ENCODE peak calls at places on chromosomes 7 and 10, in ten cellular contexts. One of them, this sample, is unnamed.

GRCh38 chr10:42428534-42428933 is 209.8 kb downstream of the ZNF33B start:
- DNase-seq in SK-N-SH: peak; percentile 27
- DNase-seq in Panc1: no peak
- DNase-seq in heart right ventricle: no peak
- DNase-seq in adrenal gland: no peak
- DNase-seq in stomach: no peak
- DNase-seq in testis: no peak
- DNase-seq in ascending aorta: no peak
- DNase-seq in fibroblast of lung: peak; percentile 6
- DNase-seq in body of pancreas: no peak
- DNase-seq in this sample: no peak

GRCh38 chr7:98314469-98314868 is 33.0 kb downstream of the BRI3 start:
- DNase-seq in Panc1: no peak
- DNase-seq in heart right ventricle: no peak
- DNase-seq in stomach: no peak
- DNase-seq in testis: no peak
- DNase-seq in ascending aorta: no peak
- DNase-seq in body of pancreas: no peak
- DNase-seq in SK-N-SH: no peak
- DNase-seq in adrenal gland: no peak
- DNase-seq in fibroblast of lung: peak; percentile 59
- DNase-seq in this sample: no peak

GRCh38 chr7:156031679-156032478 is 219.6 kb upstream of the SHH start:
- DNase-seq in testis: no peak
- DNase-seq in body of pancreas: no peak
- DNase-seq in fibroblast of lung: no peak
- DNase-seq in ascending aorta: no peak
- DNase-seq in adrenal gland: no peak
- DNase-seq in Panc1: no peak
- DNase-seq in stomach: peak; percentile 10
- DNase-seq in SK-N-SH: no peak
- DNase-seq in heart right ventricle: no peak
- DNase-seq in this sample: no peak

GRCh38 chr7:33558961-33559710 is 346.2 kb upstream of the BMPER start:
- DNase-seq in adrenal gland: no peak
- DNase-seq in heart right ventricle: no peak
- DNase-seq in ascending aorta: no peak
- DNase-seq in fibroblast of lung: no peak
- DNase-seq in body of pancreas: no peak
- DNase-seq in SK-N-SH: no peak
- DNase-seq in Panc1: no peak
- DNase-seq in stomach: no peak
- DNase-seq in testis: no peak
- DNase-seq in this sample: no peak

GRCh38 chr7:70698219-70698832 is 433.6 kb upstream of the GALNT17 start:
- DNase-seq in stomach: no peak
- DNase-seq in adrenal gland: peak; percentile 50
- DNase-seq in body of pancreas: peak; percentile 44
- DNase-seq in SK-N-SH: peak; percentile 80
- DNase-seq in fibroblast of lung: peak; percentile 81
- DNase-seq in heart right ventricle: peak; percentile 45
- DNase-seq in ascending aorta: no peak
- DNase-seq in Panc1: peak; percentile 33
- DNase-seq in testis: peak; percentile 53
- DNase-seq in this sample: peak; percentile 62

GRCh38 chr7:158000160-158000559 is 587.5 kb downstream of the PTPRN2 start:
- DNase-seq in Panc1: no peak
- DNase-seq in SK-N-SH: no peak
- DNase-seq in body of pancreas: no peak
- DNase-seq in testis: no peak
- DNase-seq in ascending aorta: no peak
- DNase-seq in adrenal gland: no peak
- DNase-seq in heart right ventricle: no peak
- DNase-seq in stomach: no peak
- DNase-seq in fibroblast of lung: no peak
- DNase-seq in this sample: no peak

GRCh38 chr7:140674356-140674800 is 1.6 kb downstream of the ADCK2 start:
- DNase-seq in adrenal gland: no peak
- DNase-seq in body of pancreas: peak; percentile 60
- DNase-seq in Panc1: no peak
- DNase-seq in ascending aorta: no peak
- DNase-seq in fibroblast of lung: no peak
- DNase-seq in SK-N-SH: no peak
- DNase-seq in testis: no peak
- DNase-seq in heart right ventricle: no peak
- DNase-seq in stomach: peak; percentile 63
- DNase-seq in this sample: no peak

GRCh38 chr10:47104101-47104707 is 193.0 kb downstream of the PTPN20 start:
- DNase-seq in fibroblast of lung: peak; percentile 68
- DNase-seq in SK-N-SH: no peak
- DNase-seq in Panc1: no peak
- DNase-seq in stomach: no peak
- DNase-seq in body of pancreas: no peak
- DNase-seq in adrenal gland: no peak
- DNase-seq in testis: no peak
- DNase-seq in heart right ventricle: no peak
- DNase-seq in ascending aorta: no peak
- DNase-seq in this sample: peak; percentile 38

GRCh38 chr10:6593140-6593740 is 13.2 kb upstream of the PRKCQ start:
- DNase-seq in heart right ventricle: no peak
- DNase-seq in stomach: no peak
- DNase-seq in ascending aorta: no peak
- DNase-seq in body of pancreas: no peak
- DNase-seq in fibroblast of lung: no peak
- DNase-seq in testis: no peak
- DNase-seq in SK-N-SH: peak; percentile 12
- DNase-seq in Panc1: no peak
- DNase-seq in adrenal gland: no peak
- DNase-seq in this sample: no peak

GRCh38 chr7:101532000-101532399 is 97.1 kb downstream of the MYL10 start:
- DNase-seq in body of pancreas: no peak
- DNase-seq in SK-N-SH: no peak
- DNase-seq in ascending aorta: no peak
- DNase-seq in fibroblast of lung: no peak
- DNase-seq in heart right ventricle: no peak
- DNase-seq in stomach: no peak
- DNase-seq in Panc1: no peak
- DNase-seq in testis: no peak
- DNase-seq in adrenal gland: no peak
- DNase-seq in this sample: no peak

GRCh38 chr7:100682228-100682741 is 8.7 kb downstream of the GNB2 start:
- DNase-seq in Panc1: no peak
- DNase-seq in heart right ventricle: no peak
- DNase-seq in testis: no peak
- DNase-seq in body of pancreas: no peak
- DNase-seq in stomach: no peak
- DNase-seq in ascending aorta: no peak
- DNase-seq in SK-N-SH: peak; percentile 49
- DNase-seq in fibroblast of lung: no peak
- DNase-seq in adrenal gland: peak; percentile 72
- DNase-seq in this sample: no peak

GRCh38 chr10:73251683-73252444 is 580 bp downstream of the MRPS16 start:
- DNase-seq in SK-N-SH: peak; percentile 37
- DNase-seq in heart right ventricle: no peak
- DNase-seq in fibroblast of lung: peak; percentile 12
- DNase-seq in stomach: no peak
- DNase-seq in testis: peak; percentile 21
- DNase-seq in Panc1: no peak
- DNase-seq in adrenal gland: peak; percentile 19
- DNase-seq in ascending aorta: no peak
- DNase-seq in body of pancreas: no peak
- DNase-seq in this sample: peak; percentile 12

GRCh38 chr10:29055091-29055490 is 233.8 kb upstream of the LYZL1 start:
- DNase-seq in fibroblast of lung: no peak
- DNase-seq in heart right ventricle: no peak
- DNase-seq in ascending aorta: no peak
- DNase-seq in adrenal gland: peak; percentile 14
- DNase-seq in Panc1: no peak
- DNase-seq in SK-N-SH: no peak
- DNase-seq in stomach: no peak
- DNase-seq in body of pancreas: no peak
- DNase-seq in testis: no peak
- DNase-seq in this sample: peak; percentile 47

GRCh38 chr10:126598009-126598408 is 72.5 kb downstream of the C10orf90 start:
- DNase-seq in Panc1: peak; percentile 10
- DNase-seq in body of pancreas: peak; percentile 91
- DNase-seq in ascending aorta: no peak
- DNase-seq in heart right ventricle: no peak
- DNase-seq in stomach: peak; percentile 63
- DNase-seq in testis: peak; percentile 70
- DNase-seq in adrenal gland: peak; percentile 7
- DNase-seq in fibroblast of lung: peak; percentile 43
- DNase-seq in SK-N-SH: peak; percentile 43
- DNase-seq in this sample: peak; percentile 48

GRCh38 chr7:27137603-27138410 is 5.7 kb downstream of the HOXA5 start:
- DNase-seq in stomach: no peak
- DNase-seq in body of pancreas: no peak
- DNase-seq in Panc1: no peak
- DNase-seq in adrenal gland: no peak
- DNase-seq in fibroblast of lung: peak; percentile 73
- DNase-seq in heart right ventricle: no peak
- DNase-seq in SK-N-SH: no peak
- DNase-seq in testis: no peak
- DNase-seq in ascending aorta: no peak
- DNase-seq in this sample: no peak
- H3K4me3 ChIP-seq in stomach: no peak overlapping the region
- H3K4me3 ChIP-seq in body of pancreas: no peak overlapping the region
- H3K4me3 ChIP-seq in Panc1: no peak overlapping the region
- H3K4me3 ChIP-seq in adrenal gland: no peak overlapping the region
- H3K4me3 ChIP-seq in fibroblast of lung: no peak overlapping the region
- H3K4me3 ChIP-seq in heart right ventricle: no peak overlapping the region
- H3K4me3 ChIP-seq in SK-N-SH: no peak overlapping the region
- H3K4me3 ChIP-seq in testis: no peak overlapping the region
- H3K4me3 ChIP-seq in ascending aorta: no peak overlapping the region
- H3K4me3 ChIP-seq in this sample: no peak overlapping the region

DNA sequence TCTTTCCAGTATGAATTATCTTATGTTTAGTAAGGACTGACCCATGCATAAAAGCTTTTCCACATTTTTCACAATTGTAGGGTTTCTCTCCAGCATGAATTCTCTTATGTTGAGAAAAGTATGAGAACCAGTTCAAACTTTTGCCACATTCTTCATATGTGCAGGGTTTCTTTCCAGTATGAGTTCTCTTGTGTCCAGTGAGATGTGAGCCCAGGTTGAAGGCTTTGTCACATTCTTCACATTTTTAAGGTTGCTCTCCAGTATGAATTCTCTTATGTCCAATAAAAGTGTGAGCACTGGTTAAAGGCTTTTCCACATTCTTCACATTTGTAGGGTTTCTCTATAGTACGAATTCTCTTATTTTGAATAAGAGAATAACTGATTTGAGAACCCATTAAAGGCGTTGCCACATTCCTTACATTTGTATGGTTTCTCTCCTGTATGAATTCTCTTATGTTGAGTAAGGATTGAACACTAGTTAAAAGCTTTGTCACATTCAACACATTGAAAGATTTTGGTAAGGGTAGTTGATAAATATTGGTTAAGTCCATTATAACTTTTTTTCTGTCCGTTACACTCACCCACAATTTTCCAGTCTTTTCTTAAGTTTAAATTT is 911.0 kb upstream of the ZNF722 start:
- DNase-seq in testis: no peak
- DNase-seq in ascending aorta: no peak
- DNase-seq in heart right ventricle: no peak
- DNase-seq in stomach: no peak
- DNase-seq in adrenal gland: no peak
- DNase-seq in SK-N-SH: no peak
- DNase-seq in body of pancreas: no peak
- DNase-seq in Panc1: no peak
- DNase-seq in fibroblast of lung: no peak
- DNase-seq in this sample: no peak
- H3K9me3 ChIP-seq in testis: no peaks in the 10 kb centered on the region
- H3K9me3 ChIP-seq in ascending aorta: peaks cover 53% of the 10 kb centered on the region
- H3K9me3 ChIP-seq in heart right ventricle: peaks cover 10% of the 10 kb centered on the region
- H3K9me3 ChIP-seq in stomach: peaks cover 76% of the 10 kb centered on the region
- H3K9me3 ChIP-seq in adrenal gland: peaks cover 6% of the 10 kb centered on the region
- H3K9me3 ChIP-seq in SK-N-SH: peaks cover 31% of the 10 kb centered on the region
- H3K9me3 ChIP-seq in body of pancreas: peaks cover 19% of the 10 kb centered on the region
- H3K9me3 ChIP-seq in Panc1: peaks cover 74% of the 10 kb centered on the region
- H3K9me3 ChIP-seq in fibroblast of lung: no peaks in the 10 kb centered on the region
- H3K9me3 ChIP-seq in this sample: peaks cover 6% of the 10 kb centered on the region

GRCh38 chr7:147282204-147282603 is 1165.6 kb downstream of the CNTNAP2 start:
- DNase-seq in body of pancreas: no peak
- DNase-seq in heart right ventricle: no peak
- DNase-seq in Panc1: no peak
- DNase-seq in ascending aorta: no peak
- DNase-seq in SK-N-SH: no peak
- DNase-seq in testis: no peak
- DNase-seq in fibroblast of lung: no peak
- DNase-seq in stomach: no peak
- DNase-seq in adrenal gland: no peak
- DNase-seq in this sample: no peak

GRCh38 chr7:147279951-147280350 is 1163.3 kb downstream of the CNTNAP2 start:
- DNase-seq in body of pancreas: no peak
- DNase-seq in ascending aorta: no peak
- DNase-seq in fibroblast of lung: no peak
- DNase-seq in heart right ventricle: no peak
- DNase-seq in testis: no peak
- DNase-seq in Panc1: peak; percentile 2
- DNase-seq in adrenal gland: no peak
- DNase-seq in stomach: no peak
- DNase-seq in SK-N-SH: no peak
- DNase-seq in this sample: no peak

GRCh38 chr7:147276783-147277370 is 1160.3 kb downstream of the CNTNAP2 start:
- DNase-seq in heart right ventricle: no peak
- DNase-seq in Panc1: no peak
- DNase-seq in testis: no peak
- DNase-seq in SK-N-SH: no peak
- DNase-seq in stomach: no peak
- DNase-seq in fibroblast of lung: no peak
- DNase-seq in adrenal gland: no peak
- DNase-seq in ascending aorta: no peak
- DNase-seq in body of pancreas: no peak
- DNase-seq in this sample: no peak

DNA sequence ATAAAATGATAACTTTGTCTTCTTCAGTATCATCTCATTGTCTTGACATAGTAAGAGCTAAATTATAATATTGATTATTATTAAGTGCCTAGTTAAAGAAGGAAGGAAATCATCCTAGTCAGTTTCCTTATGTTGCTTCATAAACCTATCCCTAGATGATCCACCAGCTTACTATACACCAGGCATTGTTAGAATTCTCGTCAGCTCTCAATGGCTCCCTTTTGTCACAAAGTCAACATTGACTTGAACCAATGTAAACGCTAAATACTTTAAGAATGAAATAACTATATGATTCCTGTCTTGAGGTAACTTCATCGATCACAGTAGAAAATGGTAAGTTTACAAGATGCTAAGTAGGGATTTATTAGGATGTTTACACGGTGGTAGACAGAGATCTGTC is 1162.9 kb downstream of the CNTNAP2 start:
- DNase-seq in testis: no peak
- DNase-seq in fibroblast of lung: no peak
- DNase-seq in SK-N-SH: no peak
- DNase-seq in heart right ventricle: no peak
- DNase-seq in Panc1: peak; percentile 5
- DNase-seq in body of pancreas: no peak
- DNase-seq in ascending aorta: no peak
- DNase-seq in adrenal gland: no peak
- DNase-seq in stomach: no peak
- DNase-seq in this sample: no peak
- H3K27ac ChIP-seq in testis: no peak overlapping the region
- H3K27ac ChIP-seq in fibroblast of lung: no peak overlapping the region
- H3K27ac ChIP-seq in SK-N-SH: no peak overlapping the region
- H3K27ac ChIP-seq in heart right ventricle: no peak overlapping the region
- H3K27ac ChIP-seq in Panc1: no peak overlapping the region
- H3K27ac ChIP-seq in body of pancreas: no peak overlapping the region
- H3K27ac ChIP-seq in ascending aorta: no peak overlapping the region
- H3K27ac ChIP-seq in adrenal gland: no peak overlapping the region
- H3K27ac ChIP-seq in stomach: no peak overlapping the region
- H3K27ac ChIP-seq in this sample: no peak overlapping the region

GRCh38 chr10:89836840-89837172 is 135.4 kb downstream of the KIF20B start:
- DNase-seq in body of pancreas: no peak
- DNase-seq in adrenal gland: no peak
- DNase-seq in fibroblast of lung: no peak
- DNase-seq in Panc1: no peak
- DNase-seq in ascending aorta: no peak
- DNase-seq in testis: no peak
- DNase-seq in stomach: no peak
- DNase-seq in heart right ventricle: no peak
- DNase-seq in SK-N-SH: no peak
- DNase-seq in this sample: no peak
- H3K4me3 ChIP-seq in body of pancreas: peak overlapping the region; percentile 49
- H3K4me3 ChIP-seq in adrenal gland: no peak overlapping the region
- H3K4me3 ChIP-seq in fibroblast of lung: peak overlapping the region; percentile 45
- H3K4me3 ChIP-seq in Panc1: peak overlapping the region; percentile 43
- H3K4me3 ChIP-seq in ascending aorta: peak overlapping the region; percentile 93
- H3K4me3 ChIP-seq in testis: peak overlapping the region; percentile 60
- H3K4me3 ChIP-seq in stomach: peak overlapping the region; percentile 59
- H3K4me3 ChIP-seq in heart right ventricle: peak overlapping the region; percentile 58
- H3K4me3 ChIP-seq in SK-N-SH: peak overlapping the region; percentile 38
- H3K4me3 ChIP-seq in this sample: no peak overlapping the region

This sample was measured in cardiac muscle cell.